ENCODE peak calls at places on chromosomes 5 and 9, in eight cellular contexts. R, A, N, Q, O, D, U and B are unnamed samples. For H3K9me3, the result is how much of the 10 kb centered on the place peaks cover.

GRCh38 chr5:75510417-75510835 is 1.0 kb downstream of the CERT1 start:
- DNase-seq in Q (no peak), N (no peak), D (peak), A (peak), R (no peak), U (peak), O (no peak), B (no peak)

GRCh38 chr5:124599048-124599973 is 147.1 kb downstream of the ZNF608 start:
- DNase-seq in U (peak), A (peak), R (no peak), D (peak), O (no peak), Q (no peak), N (no peak), B (no peak)

GRCh38 chr9:97501972-97502221 is 431 bp downstream of the TMOD1 start:
- DNase-seq in D (no peak), Q (no peak), A (no peak), R (no peak), U (no peak), N (no peak), O (no peak), B (no peak)

GRCh38 chr5:171989276-171989675 is 17.2 kb downstream of the FBXW11 start:
- DNase-seq in Q (no peak), D (no peak), U (no peak), N (no peak), R (no peak), A (no peak), O (no peak), B (peak)

GRCh38 chr5:125446986-125447385 is 700.5 kb upstream of the ZNF608 start:
- DNase-seq in N (peak), D (no peak), R (no peak), U (no peak), O (no peak), A (no peak), Q (no peak), B (no peak)

GRCh38 chr9:71210326-71210725 is 88.9 kb upstream of the TRPM3 start:
- DNase-seq in U (no peak), O (no peak), A (no peak), D (no peak), Q (no peak), R (no peak), N (no peak), B (no peak)

GRCh38 chr5:52864884-52865283 is 77.2 kb downstream of the ITGA1 start:
- DNase-seq in O (no peak), U (no peak), N (peak), Q (no peak), R (no peak), D (no peak), A (no peak), B (no peak)

GRCh38 chr9:69584746-69585145 is 87.4 kb downstream of the APBA1 start:
- DNase-seq in O (no peak), N (no peak), Q (no peak), A (no peak), U (no peak), R (no peak), D (no peak), B (no peak)

GRCh38 chr9:109556061-109556460 is 58.0 kb upstream of the PTPN3 start:
- DNase-seq in U (no peak), A (no peak), N (no peak), R (no peak), O (no peak), Q (no peak), D (no peak), B (no peak)

GRCh38 chr5:55601209-55601618 is 66.5 kb upstream of the PLPP1 start:
- DNase-seq in U (peak), O (peak), N (no peak), R (no peak), A (no peak), D (peak), Q (no peak), B (no peak)

GRCh38 chr5:157362982-157363381 is 97.0 kb upstream of the NIPAL4 start:
- DNase-seq in Q (no peak), O (no peak), U (no peak), D (no peak), A (no peak), R (no peak), N (no peak), B (no peak)

GRCh38 chr9:114431003-114431402 is 43.2 kb upstream of the AKNA start:
- DNase-seq in R (no peak), O (no peak), Q (no peak), A (no peak), U (no peak), N (no peak), D (no peak), B (no peak)

GRCh38 chr5:13478831-13479465 is 465.5 kb downstream of the DNAH5 start:
- DNase-seq in Q (no peak), D (peak), R (no peak), A (peak), O (no peak), N (peak), U (peak), B (no peak)

GRCh38 chr5:136080483-136081180 is 51.8 kb downstream of the TGFBI start:
- DNase-seq in O (peak), R (no peak), D (peak), N (peak), U (peak), Q (peak), A (no peak), B (peak)

GRCh38 chr9:77906991-77907390 is 124.6 kb downstream of the GNAQ start:
- DNase-seq in D (no peak), A (no peak), R (no peak), N (no peak), O (no peak), Q (no peak), U (no peak), B (no peak)

DNA sequence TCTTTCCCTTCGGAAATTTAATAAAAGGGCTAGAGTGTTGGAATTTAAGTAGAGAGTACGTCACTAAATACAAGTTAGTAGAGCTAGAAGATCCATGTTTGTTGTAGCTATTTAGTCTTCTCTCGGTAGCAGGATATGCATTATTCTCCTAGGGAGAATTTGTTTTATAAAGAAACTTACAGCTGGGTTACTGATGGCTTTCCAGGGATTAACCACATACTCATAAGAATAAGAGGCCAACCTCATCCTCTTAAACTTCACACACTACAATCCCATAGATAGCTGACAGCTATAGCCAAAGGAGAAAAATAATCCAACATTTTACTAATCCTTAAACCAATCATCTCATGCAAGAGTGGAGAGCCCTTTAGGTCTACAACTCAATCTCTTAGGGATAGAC is 43.0 kb downstream of the TLE1 start:
- DNase-seq in A (no peak), N (no peak), D (no peak), R (no peak), U (no peak), Q (no peak), O (no peak), B (no peak)
- H3K9me3 ChIP-seq in A (under half), N (under half), D (under half), R (under half), U (under half), Q (under half), O (under half), B (under half)

GRCh38 chr9:129778469-129778868 is 24.5 kb upstream of the TOR1B start:
- DNase-seq in D (no peak), A (no peak), U (no peak), O (no peak), R (no peak), N (no peak), Q (no peak), B (no peak)
- H3K27ac ChIP-seq in D (no peak), A (no peak), U (no peak), O (no peak), R (no peak), N (no peak), Q (no peak), B (no peak)

GRCh38 chr9:88326936-88327335 is 61.3 kb upstream of the SPIN1 start:
- DNase-seq in O (no peak), R (no peak), N (no peak), A (no peak), D (no peak), Q (no peak), U (no peak), B (no peak)

GRCh38 chr9:88326024-88326423 is 62.2 kb upstream of the SPIN1 start:
- DNase-seq in A (no peak), O (no peak), N (no peak), U (no peak), D (no peak), Q (no peak), R (no peak), B (no peak)

GRCh38 chr9:88320748-88321415 is 67.4 kb upstream of the SPIN1 start:
- DNase-seq in U (no peak), N (no peak), R (no peak), D (no peak), Q (no peak), O (no peak), A (no peak), B (no peak)

GRCh38 chr9:88319936-88320747 is 68.1 kb upstream of the SPIN1 start:
- DNase-seq in D (no peak), Q (no peak), R (no peak), N (no peak), A (no peak), U (no peak), O (no peak), B (no peak)

DNA sequence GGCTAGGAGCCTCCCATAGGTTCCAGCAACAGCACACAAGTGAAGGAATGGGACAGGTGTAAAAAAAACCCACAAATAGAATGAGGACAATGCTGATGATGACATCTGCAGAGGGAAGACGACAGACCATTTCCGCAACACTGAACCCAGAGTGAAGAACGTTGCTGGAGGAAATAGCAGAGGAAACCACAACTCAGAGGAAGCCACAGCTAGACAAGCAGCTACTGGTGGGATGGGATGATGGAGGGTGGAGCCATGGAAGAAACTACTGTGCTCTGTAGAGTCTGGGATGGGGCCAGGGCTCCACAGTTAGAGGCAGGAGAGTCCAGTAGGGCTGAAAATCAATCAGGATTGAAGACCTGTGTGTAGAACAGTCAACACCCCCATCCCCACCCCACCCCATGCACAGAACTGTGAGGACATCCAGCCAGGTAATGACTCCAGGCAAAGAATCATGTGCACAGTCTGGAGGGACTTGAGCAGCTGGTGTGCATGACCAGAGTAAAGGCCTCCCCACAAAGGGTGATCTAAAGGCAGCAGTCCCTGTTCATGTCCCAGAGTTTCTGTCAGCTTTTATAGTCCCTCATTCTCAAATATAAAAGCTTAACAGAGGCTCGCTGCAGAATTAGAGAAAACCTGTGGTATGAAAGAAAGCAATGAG is 65.2 kb upstream of the SPIN1 start:
- DNase-seq in O (no peak), R (peak), Q (no peak), U (no peak), N (no peak), D (no peak), A (peak), B (peak)
- H3K4me3 ChIP-seq in O (no peak), R (peak), Q (no peak), U (no peak), N (no peak), D (no peak), A (peak), B (peak)

DNA sequence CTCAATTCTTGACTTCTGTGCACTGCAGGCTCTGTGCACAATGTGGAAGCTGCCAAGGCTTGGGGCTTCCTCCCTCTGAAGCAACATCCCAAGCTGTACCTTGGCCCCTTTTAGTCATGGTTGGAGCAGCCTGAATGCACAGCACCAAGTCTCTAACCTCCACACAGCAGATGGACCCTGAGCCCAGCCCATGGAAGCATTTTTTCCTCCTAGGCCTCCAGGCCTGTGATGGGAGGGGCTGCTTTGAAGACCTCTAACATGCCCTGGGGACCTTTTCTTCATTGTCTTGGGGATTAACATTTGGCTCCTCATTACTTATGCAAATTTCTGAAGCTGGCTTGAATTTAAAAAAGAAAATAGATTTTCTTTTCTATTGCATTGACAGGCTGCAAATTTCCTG is 385.8 kb downstream of the LRRC70 start:
- DNase-seq in O (no peak), D (no peak), R (no peak), Q (no peak), N (no peak), A (no peak), U (no peak), B (no peak)
- H3K9me3 ChIP-seq in O (under half), D (under half), R (under half), Q (under half), N (under half), A (under half), U (under half), B (under half)

GRCh38 chr5:78576376-78576775 is 72.2 kb downstream of the LHFPL2 start:
- DNase-seq in N (no peak), U (no peak), A (no peak), D (no peak), Q (no peak), R (no peak), O (no peak), B (no peak)

GRCh38 chr5:78577992-78578391 is 70.6 kb downstream of the LHFPL2 start:
- DNase-seq in D (no peak), Q (no peak), A (no peak), R (no peak), N (no peak), U (no peak), O (no peak), B (no peak)

GRCh38 chr5:78574157-78574673 is 74.4 kb downstream of the LHFPL2 start:
- DNase-seq in D (no peak), A (peak), Q (no peak), N (no peak), R (no peak), O (no peak), U (no peak), B (no peak)

GRCh38 chr5:78574731-78575161 is 73.8 kb downstream of the LHFPL2 start:
- DNase-seq in N (no peak), A (peak), R (no peak), Q (no peak), O (no peak), U (peak), D (no peak), B (no peak)

GRCh38 chr5:78577051-78577807 is 71.3 kb downstream of the LHFPL2 start:
- DNase-seq in D (no peak), R (no peak), Q (no peak), U (no peak), N (no peak), O (peak), A (no peak), B (no peak)
- H3K27ac ChIP-seq in D (peak), R (no peak), Q (no peak), U (peak), N (no peak), O (peak), A (no peak), B (no peak)

GRCh38 chr5:91187032-91187431 is 196.1 kb downstream of the ARRDC3 start:
- DNase-seq in R (no peak), Q (no peak), O (no peak), A (no peak), N (no peak), D (no peak), U (no peak), B (no peak)

GRCh38 chr5:91189480-91190332 is 193.4 kb downstream of the ARRDC3 start:
- DNase-seq in R (no peak), O (peak), D (no peak), Q (no peak), U (no peak), A (no peak), N (no peak), B (peak)

GRCh38 chr5:91186101-91186500 is 197.0 kb downstream of the ARRDC3 start:
- DNase-seq in R (no peak), O (no peak), Q (no peak), U (no peak), A (no peak), N (no peak), D (no peak), B (no peak)

GRCh38 chr5:91188755-91189154 is 194.4 kb downstream of the ARRDC3 start:
- DNase-seq in A (no peak), N (no peak), D (no peak), O (no peak), U (no peak), Q (no peak), R (no peak), B (no peak)

DNA sequence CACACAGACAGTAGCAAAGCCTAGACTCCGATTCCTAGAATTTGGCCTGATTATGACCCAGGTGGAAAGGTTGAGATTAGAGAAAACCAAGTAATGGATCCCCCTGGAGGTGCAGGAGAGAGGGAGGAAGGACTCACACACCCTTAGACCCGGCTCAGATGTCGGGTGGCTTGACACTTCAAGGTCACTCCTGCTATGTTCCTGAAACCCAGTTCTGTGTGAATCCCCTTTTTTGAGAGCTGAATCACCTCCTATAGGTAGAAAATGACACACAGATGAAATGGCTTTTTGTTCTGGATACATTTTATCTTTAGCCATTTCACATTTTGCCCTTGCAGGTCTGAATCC is 192.8 kb downstream of the ARRDC3 start:
- DNase-seq in D (no peak), Q (no peak), A (no peak), O (no peak), R (no peak), N (no peak), U (no peak), B (no peak)
- H3K4me3 ChIP-seq in D (no peak), Q (no peak), A (no peak), O (no peak), R (no peak), N (no peak), U (no peak), B (no peak)

GRCh38 chr9:81789751-81790150 is 100.4 kb upstream of the TLE1 start:
- DNase-seq in D (no peak), R (no peak), A (no peak), N (no peak), U (no peak), O (no peak), Q (no peak), B (no peak)
- H3K9me3 ChIP-seq in D (under half), R (under half), A (under half), N (under half), U (under half), O (under half), Q (under half), B (under half)

DNA sequence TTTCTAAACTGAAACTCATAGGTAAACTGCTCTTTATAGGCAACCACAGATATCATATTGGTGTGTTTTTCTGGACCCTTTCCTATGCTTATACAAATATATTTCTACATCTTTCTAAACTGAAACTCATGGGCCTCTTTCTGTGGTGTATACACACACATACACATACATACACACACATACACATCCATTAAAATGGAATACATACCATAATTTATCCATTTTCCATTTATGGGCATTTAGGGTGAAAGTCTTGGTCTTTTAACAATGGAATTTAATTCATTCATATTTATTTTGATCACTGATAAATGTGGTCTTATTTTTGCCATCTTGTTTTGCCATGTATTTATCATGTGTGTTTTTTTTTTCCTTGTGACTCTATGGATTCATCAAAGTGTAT is 44.1 kb downstream of the SLC22A5 start:
- DNase-seq in R (no peak), A (no peak), O (no peak), N (no peak), D (no peak), Q (no peak), U (no peak), B (no peak)
- H3K27ac ChIP-seq in R (peak), A (no peak), O (peak), N (no peak), D (peak), Q (peak), U (no peak), B (peak)

GRCh38 chr9:129418451-129418850 is 202.4 kb downstream of the C9orf50 start:
- DNase-seq in U (no peak), R (no peak), D (no peak), A (no peak), N (no peak), Q (peak), O (no peak), B (no peak)

GRCh38 chr9:129415031-129415953 is 205.6 kb downstream of the C9orf50 start:
- DNase-seq in D (no peak), R (no peak), U (no peak), A (no peak), N (no peak), O (no peak), Q (peak), B (no peak)

GRCh38 chr9:129419382-129419899 is 201.5 kb downstream of the C9orf50 start:
- DNase-seq in N (no peak), O (no peak), A (peak), Q (peak), D (no peak), R (no peak), U (no peak), B (no peak)

GRCh38 chr9:129415954-129416651 is 204.8 kb downstream of the C9orf50 start:
- DNase-seq in A (no peak), R (no peak), D (no peak), O (no peak), Q (peak), N (no peak), U (no peak), B (no peak)

DNA sequence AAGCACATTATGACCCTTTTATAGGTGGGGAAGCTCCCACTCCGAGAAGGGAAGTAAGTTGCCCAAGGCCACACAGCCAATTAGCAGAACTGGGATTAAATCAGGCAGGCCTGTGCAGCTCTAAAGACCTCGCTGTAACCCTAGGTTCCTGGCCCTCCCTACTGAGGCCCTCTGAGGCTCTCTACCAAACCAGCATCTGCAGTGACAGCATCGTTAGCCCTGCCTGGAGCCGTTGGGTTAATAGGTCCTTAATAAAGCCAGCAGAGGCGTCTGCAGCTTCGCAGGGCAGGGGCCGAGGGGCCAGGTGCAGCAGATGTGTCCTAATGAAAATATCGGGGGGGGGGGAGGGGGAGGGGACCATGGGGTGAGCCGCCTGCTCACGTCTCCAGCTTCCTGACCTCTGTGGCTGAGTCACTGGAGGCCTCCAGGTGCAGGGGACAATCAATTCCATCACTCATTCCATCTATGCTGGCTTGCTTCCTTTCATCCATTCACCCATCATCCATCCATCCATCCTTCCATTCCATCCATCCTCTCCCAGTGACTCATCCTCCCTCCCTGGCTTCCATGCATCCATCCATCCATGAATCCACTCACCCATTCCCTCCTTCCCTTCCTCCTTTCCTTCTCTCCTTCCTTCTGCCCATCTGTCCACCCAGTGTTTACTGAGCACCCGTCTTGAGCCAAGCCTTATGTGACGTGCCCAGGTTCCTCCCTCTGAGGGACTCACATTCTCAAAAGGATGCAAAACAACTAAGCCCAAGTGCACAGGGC is 203.9 kb downstream of the C9orf50 start:
- DNase-seq in Q (peak), D (no peak), A (peak), O (no peak), U (no peak), N (no peak), R (no peak), B (no peak)
- H3K4me3 ChIP-seq in Q (no peak), D (no peak), A (no peak), O (no peak), U (no peak), N (no peak), R (no peak), B (no peak)

GRCh38 chr5:141180313-141180712 is 1.9 kb upstream of the PCDHB16 start:
- DNase-seq in U (no peak), A (no peak), Q (no peak), D (no peak), O (no peak), R (no peak), N (no peak), B (no peak)
- H3K9me3 ChIP-seq in U (under half), A (under half), Q (under half), D (half or more), O (half or more), R (under half), N (under half), B (under half)